ENCODE peak calls at places on chromosomes 4 and X, in ten cellular contexts. F, I, S, U, Q, Z, G, B, M and W are unnamed samples.

GRCh38 chr4:138162259-138162658 is 79.9 kb downstream of the SLC7A11 start:
- DNase-seq in I (no peak), F (no peak), M (no peak), U (no peak), G (no peak), Q (no peak), Z (peak; percentile 4), S (no peak), B (peak; percentile 82), W (no peak)

GRCh38 chrX:12581546-12581945 is 209.7 kb upstream of the PRPS2 start:
- DNase-seq in Z (no peak), G (no peak), B (peak; percentile 76), I (no peak), S (no peak), M (no peak), Q (no peak), F (no peak), U (no peak), W (no peak)

GRCh38 chr4:88812976-88813375 is 115.3 kb upstream of the NAP1L5 start:
- DNase-seq in F (no peak), M (no peak), Q (no peak), B (no peak), I (no peak), S (no peak), Z (no peak), U (no peak), G (no peak), W (no peak)

GRCh38 chrX:150913511-150913910 is 15.0 kb upstream of the CD99L2 start:
- DNase-seq in I (no peak), B (no peak), M (no peak), Z (peak; percentile 75), G (no peak), U (no peak), S (no peak), F (no peak), Q (no peak), W (no peak)

GRCh38 chrX:120725874-120726273 is 96.0 kb upstream of the C1GALT1C1 start:
- DNase-seq in Z (no peak), I (no peak), F (no peak), S (no peak), B (no peak), Q (no peak), U (no peak), M (no peak), G (no peak), W (no peak)

GRCh38 chrX:97616883-97617510 is 733.3 kb downstream of the RPA4 start:
- DNase-seq in M (no peak), Q (peak; percentile 31), S (no peak), U (no peak), I (no peak), B (peak; percentile 87), G (peak; percentile 6), F (no peak), Z (peak; percentile 73), W (no peak)

GRCh38 chr4:183746305-183747229 is 87.5 kb downstream of the TRAPPC11 start:
- DNase-seq in G (no peak), Q (no peak), F (peak; percentile 56), Z (peak; percentile 45), U (no peak), S (no peak), B (peak; percentile 28), I (no peak), M (no peak), W (no peak)

GRCh38 chrX:41027388-41027787 is 57.9 kb upstream of the USP9X start:
- DNase-seq in I (no peak), S (no peak), F (no peak), Q (no peak), Z (peak; percentile 78), U (no peak), M (no peak), G (no peak), B (peak; percentile 53), W (no peak)

GRCh38 chr4:70399319-70399718 is 1.6 kb downstream of the OPRPN start:
- DNase-seq in M (no peak), Z (no peak), G (no peak), F (no peak), I (no peak), S (no peak), Q (no peak), B (peak; percentile 54), U (no peak), W (no peak)

GRCh38 chr4:36043901-36044300 is 200.4 kb downstream of the ARAP2 start:
- DNase-seq in B (peak; percentile 33), G (no peak), Z (no peak), Q (no peak), F (no peak), I (no peak), U (no peak), M (no peak), S (no peak), W (no peak)

GRCh38 chr4:152938237-152938969 is 2.3 kb downstream of the FHDC1 start:
- DNase-seq in B (no peak), U (no peak), Q (no peak), Z (no peak), I (no peak), S (no peak), G (peak; percentile 29), F (no peak), M (no peak), W (no peak)

GRCh38 chr4:84258905-84259830 is 239.9 kb downstream of the NKX6-1 start:
- DNase-seq in Q (peak; percentile 35), I (no peak), M (no peak), G (no peak), F (no peak), B (peak; percentile 50), Z (peak; percentile 42), U (no peak), S (no peak), W (no peak)

GRCh38 chr4:78610546-78611214 is 59.1 kb downstream of the ANXA3 start:
- DNase-seq in U (no peak), B (no peak), G (no peak), I (no peak), Z (peak; percentile 54), S (no peak), Q (no peak), F (no peak), M (no peak), W (no peak)

GRCh38 chrX:68409154-68409553 is 24.1 kb downstream of the OPHN1 start:
- DNase-seq in B (no peak), U (no peak), G (no peak), I (no peak), F (no peak), Q (no peak), Z (no peak), M (no peak), S (no peak), W (no peak)

GRCh38 chr4:649293-649625 is 23.9 kb downstream of the PDE6B start:
- DNase-seq in F (no peak), M (no peak), I (no peak), U (no peak), B (no peak), S (no peak), Q (no peak), G (no peak), Z (no peak), W (no peak)

GRCh38 chr4:185542626-185543336 is 7.5 kb upstream of the PDLIM3 start:
- DNase-seq in G (no peak), M (no peak), I (no peak), U (no peak), F (no peak), Q (no peak), S (no peak), B (no peak), Z (peak; percentile 32), W (no peak)

GRCh38 chrX:9327747-9328145 is 137.1 kb upstream of the TBL1X start:
- DNase-seq in I (no peak), Z (peak; percentile 75), Q (no peak), F (no peak), S (no peak), M (no peak), B (peak; percentile 31), G (no peak), U (no peak), W (no peak)

GRCh38 chr4:33162122-33162521 is 2442.0 kb downstream of the PCDH7 start:
- DNase-seq in M (no peak), G (no peak), I (no peak), Z (peak; percentile 6), S (no peak), F (no peak), Q (no peak), B (no peak), U (no peak), W (no peak)

GRCh38 chrX:129979207-129979920 is 3.1 kb upstream of the BCORL1 start:
- DNase-seq in Z (no peak), I (no peak), S (peak; percentile 3), B (no peak), U (no peak), G (no peak), M (no peak), F (no peak), Q (no peak), W (no peak)

GRCh38 chrX:130974323-130974722 is 71.3 kb upstream of the ENOX2 start:
- DNase-seq in U (no peak), Q (no peak), B (peak; percentile 49), S (no peak), Z (peak; percentile 57), F (no peak), I (no peak), M (no peak), G (no peak), W (no peak)

GRCh38 chrX:32985544-32985943 is 225.8 kb downstream of the DMD start:
- DNase-seq in S (no peak), B (no peak), Q (no peak), U (no peak), F (no peak), Z (no peak), G (no peak), M (no peak), I (peak; percentile 3), W (no peak)

GRCh38 chr4:7281316-7282093 is 89.2 kb downstream of the SORCS2 start:
- DNase-seq in I (no peak), Q (no peak), M (no peak), B (no peak), S (no peak), U (no peak), G (no peak), F (no peak), Z (no peak), W (no peak)

GRCh38 chr4:60034371-60034770 is 1165.8 kb upstream of the ADGRL3 start:
- DNase-seq in G (no peak), B (no peak), Q (no peak), U (no peak), I (no peak), Z (no peak), F (no peak), S (no peak), M (no peak), W (no peak)